ENCODE peak calls at places on chromosomes 5 and 9, in four cellular contexts. Y is NCI-H1092, O is H54, P is iPS-NIHi11. N is an unnamed sample.
A peak's percentile ranks its signal among the peaks of the same experiment; 100 is the strongest.

GRCh38 chr9:23740531-23740930 is 85.5 kb downstream of the ELAVL2 start:
- DNase-seq in Y (no peak), O (no peak), P (no peak), N (no peak)

GRCh38 chr9:123597073-123597472 is 241.1 kb downstream of the CRB2 start:
- DNase-seq in Y (no peak), O (no peak), P (no peak), N (no peak)

GRCh38 chr5:98248949-98249348 is 524.5 kb upstream of the RGMB start:
- DNase-seq in Y (no peak), O (no peak), P (no peak), N (peak; percentile 65)

GRCh38 chr9:69951411-69951810 is 92.2 kb upstream of the MAMDC2 start:
- DNase-seq in Y (no peak), O (no peak), P (no peak), N (no peak)

GRCh38 chr5:60161340-60161934 is 267.9 kb upstream of the PDE4D start:
- DNase-seq in Y (peak; percentile 3), O (no peak), P (peak; percentile 37), N (peak; percentile 41)

GRCh38 chr9:31304576-31304975 is 1079.9 kb upstream of the ACO1 start:
- DNase-seq in Y (no peak), O (peak; percentile 0), P (no peak), N (peak; percentile 33)

GRCh38 chr9:71859939-71860338 is 51.1 kb downstream of the ABHD17B start:
- DNase-seq in Y (no peak), O (no peak), P (no peak), N (no peak)

GRCh38 chr5:150000990-150001659 is 586 bp downstream of the HMGXB3 start:
- DNase-seq in Y (no peak), O (no peak), P (peak; percentile 41), N (peak; percentile 77)

GRCh38 chr9:101737705-101738565 is 512 bp downstream of the GRIN3A start:
- DNase-seq in Y (peak; percentile 51), O (no peak), P (peak; percentile 45), N (peak; percentile 41)

GRCh38 chr5:61332369-61332745 is 299 bp downstream of the ZSWIM6 start:
- DNase-seq in Y (no peak), O (no peak), P (peak; percentile 35), N (peak; percentile 27)

GRCh38 chr9:109238677-109239076 is 71.6 kb upstream of the FRRS1L start:
- DNase-seq in Y (no peak), O (peak; percentile 57), P (no peak), N (peak; percentile 31)

N was measured in GM03348.